ENCODE peak calls at places on chromosomes 11 and 22, in eight cellular contexts. C is effector memory CD4-positive, alpha-beta T cell; J is right lobe of liver; Q is pancreas; A is sigmoid colon; P is GM23248; R is IMR-90; T is cardiac muscle cell. Z is an unnamed sample. For H3K9me3, the result is how much of the 10 kb centered on the place peaks cover.

GRCh38 chr11:11977206-11977938 is 31.1 kb downstream of the DKK3 start:
- DNase-seq in C (no peak), J (no peak), Q (peak), A (peak), P (peak), R (peak), T (peak), Z (no peak)

GRCh38 chr11:82902086-82902485 is 550 bp downstream of the DDIAS start:
- DNase-seq in C (no peak), J (no peak), Q (no peak), A (no peak), P (no peak), R (no peak), T (no peak), Z (no peak)

GRCh38 chr11:46050065-46050464 is 71.2 kb downstream of the PHF21A start:
- DNase-seq in C (no peak), J (no peak), Q (peak), A (peak), P (peak), R (peak), T (peak), Z (no peak)

GRCh38 chr11:1192741-1193325 is 30.0 kb upstream of the MUC5B start:
- DNase-seq in C (no peak), J (peak), Q (no peak), A (peak), P (no peak), R (no peak), T (no peak), Z (peak)

GRCh38 chr11:6377902-6378694 is 12.2 kb upstream of the SMPD1 start:
- DNase-seq in C (no peak), J (no peak), Q (no peak), A (no peak), P (no peak), R (no peak), T (no peak), Z (no peak)

GRCh38 chr11:34204396-34205279 is 99.2 kb downstream of the NAT10 start:
- DNase-seq in C (no peak), J (no peak), Q (no peak), A (no peak), P (peak), R (peak), T (no peak), Z (no peak)

GRCh38 chr11:16923987-16924386 is 90.2 kb downstream of the PLEKHA7 start:
- DNase-seq in C (no peak), J (no peak), Q (no peak), A (no peak), P (no peak), R (no peak), T (no peak), Z (peak)

GRCh38 chr22:24481641-24482040 is 13.5 kb upstream of the UPB1 start:
- DNase-seq in C (no peak), J (no peak), Q (no peak), A (no peak), P (no peak), R (no peak), T (no peak), Z (no peak)

GRCh38 chr11:48013269-48013901 is 33.0 kb downstream of the PTPRJ start:
- DNase-seq in C (peak), J (peak), Q (peak), A (peak), P (peak), R (peak), T (no peak), Z (peak)

GRCh38 chr11:6531267-6531752 is 34.2 kb downstream of the DNHD1 start:
- DNase-seq in C (peak), J (no peak), Q (no peak), A (no peak), P (peak), R (peak), T (peak), Z (no peak)

GRCh38 chr11:13135385-13136271 is 126.5 kb downstream of the RASSF10 start:
- DNase-seq in C (no peak), J (no peak), Q (no peak), A (no peak), P (peak), R (peak), T (peak), Z (no peak)

GRCh38 chr22:40076702-40077645 is 82.2 kb downstream of the FAM83F start:
- DNase-seq in C (no peak), J (no peak), Q (no peak), A (no peak), P (peak), R (peak), T (peak), Z (no peak)

GRCh38 chr11:79054636-79055035 is 386.2 kb downstream of the TENM4 start:
- DNase-seq in C (no peak), J (no peak), Q (no peak), A (no peak), P (peak), R (peak), T (peak), Z (no peak)

GRCh38 chr11:130101661-130102060 is 32.0 kb downstream of the APLP2 start:
- DNase-seq in C (no peak), J (no peak), Q (no peak), A (no peak), P (no peak), R (no peak), T (no peak), Z (no peak)

GRCh38 chr11:58616594-58616993 is 5.9 kb upstream of the CNTF start:
- DNase-seq in C (no peak), J (no peak), Q (peak), A (peak), P (peak), R (peak), T (peak), Z (no peak)

GRCh38 chr11:79412761-79413160 is 28.1 kb downstream of the TENM4 start:
- DNase-seq in C (no peak), J (no peak), Q (no peak), A (no peak), P (peak), R (peak), T (no peak), Z (no peak)

GRCh38 chr11:122850076-122850631 is 11.9 kb downstream of the CRTAM start:
- DNase-seq in C (no peak), J (no peak), Q (no peak), A (no peak), P (peak), R (peak), T (peak), Z (no peak)

GRCh38 chr22:25919452-25919851 is 177.5 kb downstream of the MYO18B start:
- DNase-seq in C (no peak), J (no peak), Q (no peak), A (no peak), P (no peak), R (no peak), T (no peak), Z (no peak)

GRCh38 chr11:121153472-121153871 is 52.4 kb downstream of the TECTA start:
- DNase-seq in C (no peak), J (no peak), Q (no peak), A (no peak), P (no peak), R (no peak), T (no peak), Z (no peak)

GRCh38 chr11:119479685-119480275 is 56.8 kb upstream of the THY1 start:
- DNase-seq in C (no peak), J (no peak), Q (no peak), A (no peak), P (peak), R (peak), T (peak), Z (peak)

GRCh38 chr11:70568504-70569172 is 170.3 kb downstream of the CTTN start:
- DNase-seq in C (no peak), J (no peak), Q (no peak), A (no peak), P (peak), R (peak), T (peak), Z (peak)

GRCh38 chr22:25192406-25192805 is 7.3 kb upstream of the CRYBB3 start:
- DNase-seq in C (no peak), J (no peak), Q (no peak), A (no peak), P (no peak), R (no peak), T (no peak), Z (no peak)

GRCh38 chr22:28799125-28799833 is 1.1 kb downstream of the XBP1 start:
- DNase-seq in C (no peak), J (no peak), Q (peak), A (peak), P (peak), R (peak), T (peak), Z (no peak)

GRCh38 chr11:77090046-77090372 is 12.6 kb upstream of the OMP start:
- DNase-seq in C (no peak), J (no peak), Q (no peak), A (peak), P (no peak), R (no peak), T (no peak), Z (no peak)

GRCh38 chr11:35404397-35404775 is 15.0 kb downstream of the SLC1A2 start:
- DNase-seq in C (no peak), J (no peak), Q (peak), A (no peak), P (peak), R (peak), T (peak), Z (peak)

GRCh38 chr11:2800655-2801531 is 84.7 kb downstream of the CDKN1C start:
- DNase-seq in C (no peak), J (peak), Q (peak), A (peak), P (no peak), R (no peak), T (no peak), Z (peak)

GRCh38 chr22:40396882-40397281 is 26.5 kb downstream of the SGSM3 start:
- DNase-seq in C (no peak), J (no peak), Q (peak), A (no peak), P (peak), R (peak), T (peak), Z (no peak)

GRCh38 chr11:123300874-123301695 is 106.0 kb upstream of the CLMP start:
- DNase-seq in C (no peak), J (no peak), Q (no peak), A (no peak), P (peak), R (peak), T (peak), Z (no peak)

GRCh38 chr11:293852-294661 is 5.1 kb downstream of the PGGHG start:
- DNase-seq in C (no peak), J (peak), Q (no peak), A (peak), P (no peak), R (no peak), T (no peak), Z (no peak)

GRCh38 chr11:1882265-1883238 is 9.1 kb downstream of the PRR33 start:
- DNase-seq in C (peak), J (peak), Q (peak), A (peak), P (peak), R (peak), T (peak), Z (peak)

DNA sequence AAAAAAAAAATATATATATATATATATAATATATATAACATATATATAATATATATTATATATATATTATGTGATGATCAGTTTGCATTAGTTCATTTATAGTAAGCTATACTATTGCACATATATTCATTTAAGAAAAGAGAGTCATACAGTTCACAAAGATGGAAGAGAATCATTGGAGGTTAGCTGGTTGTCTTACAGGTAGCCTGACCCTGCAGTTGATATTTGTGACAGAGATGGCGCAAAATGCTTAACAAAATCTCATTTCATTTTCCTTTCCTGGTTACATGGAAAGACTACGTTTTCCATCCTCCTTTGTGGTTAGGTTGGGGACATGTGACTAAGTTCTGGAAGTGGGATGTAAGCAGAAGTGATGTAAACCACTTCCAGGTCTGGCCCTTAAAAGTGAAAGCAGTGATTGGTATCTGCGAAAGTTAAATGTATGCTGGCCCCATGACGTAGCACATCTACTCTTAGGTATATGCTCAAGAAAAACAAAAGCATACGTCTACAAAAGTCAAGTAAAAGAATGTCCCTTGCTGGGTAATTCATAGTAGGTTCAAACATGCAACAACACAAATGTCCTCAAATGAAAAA is 7.2 kb upstream of the TMEM135 start:
- DNase-seq in C (no peak), J (no peak), Q (no peak), A (no peak), P (no peak), R (peak), T (peak), Z (no peak)
- H3K9me3 ChIP-seq in C (under half), J (under half), Q (under half), A (under half), P (under half), R (under half), T (under half), Z (under half)

DNA sequence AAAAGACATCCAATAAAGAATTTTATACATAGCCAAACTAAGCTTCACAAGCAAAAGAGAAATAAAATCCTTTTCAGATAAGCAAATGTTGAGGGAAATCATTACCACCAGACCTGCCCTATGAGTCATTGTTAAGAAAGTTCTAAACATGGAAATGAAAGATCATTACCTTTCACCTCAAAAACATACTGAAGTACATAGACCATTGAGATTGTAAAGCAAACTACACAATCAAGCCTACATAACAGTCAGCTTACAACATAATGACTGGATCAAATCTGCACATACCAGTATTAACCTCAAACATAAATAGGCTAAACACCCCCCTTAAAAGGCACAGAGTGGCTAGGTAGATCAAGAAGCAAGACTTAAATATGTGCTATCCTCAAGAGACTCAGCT is 501.0 kb upstream of the LUZP2 start:
- DNase-seq in C (no peak), J (no peak), Q (no peak), A (no peak), P (no peak), R (peak), T (peak), Z (no peak)
- H3K9me3 ChIP-seq in C (under half), J (under half), Q (under half), A (under half), P (under half), R (under half), T (under half), Z (under half)

GRCh38 chr11:133797542-133797941 is 47.8 kb downstream of the SPATA19 start:
- DNase-seq in C (no peak), J (no peak), Q (no peak), A (no peak), P (no peak), R (no peak), T (no peak), Z (no peak)
- H3K9me3 ChIP-seq in C (under half), J (under half), Q (under half), A (under half), P (under half), R (under half), T (under half), Z (under half)

GRCh38 chr22:49025791-49026475 is 801.7 kb downstream of the BRD1 start:
- DNase-seq in C (no peak), J (peak), Q (no peak), A (peak), P (no peak), R (no peak), T (no peak), Z (no peak)
- H3K9me3 ChIP-seq in C (under half), J (under half), Q (under half), A (under half), P (under half), R (half or more), T (under half), Z (under half)

GRCh38 chr11:91326280-91326679 is 898.3 kb upstream of the FAT3 start:
- DNase-seq in C (no peak), J (no peak), Q (no peak), A (no peak), P (no peak), R (no peak), T (no peak), Z (no peak)

GRCh38 chr11:91326751-91327150 is 897.9 kb upstream of the FAT3 start:
- DNase-seq in C (no peak), J (no peak), Q (no peak), A (no peak), P (no peak), R (no peak), T (no peak), Z (no peak)
- H3K9me3 ChIP-seq in C (under half), J (under half), Q (under half), A (under half), P (under half), R (under half), T (under half), Z (under half)

GRCh38 chr22:49052560-49052959 is 775.1 kb downstream of the BRD1 start:
- DNase-seq in C (no peak), J (no peak), Q (no peak), A (no peak), P (no peak), R (no peak), T (no peak), Z (no peak)
- H3K9me3 ChIP-seq in C (under half), J (under half), Q (under half), A (under half), P (under half), R (under half), T (under half), Z (under half)